ENCODE peak calls at places on chromosomes 7 and 10, in four cellular contexts. J, H, G and Y are unnamed samples.
A peak's percentile ranks its signal among the peaks of the same experiment; 100 is the strongest.

GRCh38 chr7:72405871-72406270 is 6.3 kb downstream of the CALN1 start:
- DNase-seq in J (no peak), H (no peak), G (no peak), Y (no peak)

GRCh38 chr7:37429435-37429791 is 19.3 kb downstream of the ELMO1 start:
- DNase-seq in J (no peak), H (no peak), G (no peak), Y (no peak)

GRCh38 chr10:85362401-85362800 is 1004.2 kb downstream of the GRID1 start:
- DNase-seq in J (no peak), H (no peak), G (no peak), Y (no peak)

GRCh38 chr7:98097042-98097645 is 9.5 kb upstream of the LMTK2 start:
- DNase-seq in J (no peak), H (no peak), G (no peak), Y (no peak)

GRCh38 chr7:157676456-157677255 is 339.9 kb downstream of the DNAJB6 start:
- DNase-seq in J (no peak), H (no peak), G (no peak), Y (no peak)

GRCh38 chr10:112082134-112082533 is 101.4 kb downstream of the GPAM start:
- DNase-seq in J (no peak), H (no peak), G (no peak), Y (no peak)

GRCh38 chr7:93156884-93157283 is 8.7 kb upstream of the SAMD9L start:
- DNase-seq in J (no peak), H (no peak), G (no peak), Y (no peak)

GRCh38 chr7:101163281-101164070 is 1.9 kb downstream of the VGF start:
- DNase-seq in J (no peak), H (peak; percentile 70), G (peak; percentile 78), Y (no peak)

GRCh38 chr7:108114117-108114841 is 15.9 kb downstream of the LAMB4 start:
- DNase-seq in J (no peak), H (peak; percentile 59), G (peak; percentile 68), Y (peak; percentile 31)

GRCh38 chr10:60135020-60135419 is 228.7 kb upstream of the CCDC6 start:
- DNase-seq in J (no peak), H (no peak), G (peak; percentile 80), Y (no peak)

GRCh38 chr10:34766811-34767516 is 48.1 kb downstream of the PARD3 start:
- DNase-seq in J (no peak), H (no peak), G (no peak), Y (no peak)

GRCh38 chr7:84841809-84842208 is 345.0 kb downstream of the SEMA3D start:
- DNase-seq in J (no peak), H (no peak), G (no peak), Y (no peak)

GRCh38 chr10:73892314-73893080 is 18.1 kb upstream of the CAMK2G start:
- DNase-seq in J (no peak), H (no peak), G (no peak), Y (no peak)

GRCh38 chr10:86113044-86113443 is 253.6 kb downstream of the GRID1 start:
- DNase-seq in J (no peak), H (no peak), G (no peak), Y (no peak)

GRCh38 chr7:143240323-143241168 is 18.7 kb downstream of the TAS2R40 start:
- DNase-seq in J (no peak), H (peak; percentile 70), G (peak; percentile 87), Y (peak; percentile 59)

GRCh38 chr10:33643042-33643441 is 308.6 kb upstream of the NRP1 start:
- DNase-seq in J (no peak), H (no peak), G (no peak), Y (no peak)

GRCh38 chr7:127150543-127150942 is 102.2 kb downstream of the GRM8 start:
- DNase-seq in J (no peak), H (no peak), G (no peak), Y (no peak)

GRCh38 chr7:101542527-101543241 is 86.4 kb downstream of the MYL10 start:
- DNase-seq in J (peak; percentile 2), H (peak; percentile 95), G (peak; percentile 81), Y (peak; percentile 53)

GRCh38 chr7:12670071-12670729 is 17.2 kb upstream of the ARL4A start:
- DNase-seq in J (no peak), H (no peak), G (no peak), Y (peak; percentile 95)
- TF ChIP-seq ETV6 in J (no peak), H (no peak), G (no peak), Y (no peak)

DNA sequence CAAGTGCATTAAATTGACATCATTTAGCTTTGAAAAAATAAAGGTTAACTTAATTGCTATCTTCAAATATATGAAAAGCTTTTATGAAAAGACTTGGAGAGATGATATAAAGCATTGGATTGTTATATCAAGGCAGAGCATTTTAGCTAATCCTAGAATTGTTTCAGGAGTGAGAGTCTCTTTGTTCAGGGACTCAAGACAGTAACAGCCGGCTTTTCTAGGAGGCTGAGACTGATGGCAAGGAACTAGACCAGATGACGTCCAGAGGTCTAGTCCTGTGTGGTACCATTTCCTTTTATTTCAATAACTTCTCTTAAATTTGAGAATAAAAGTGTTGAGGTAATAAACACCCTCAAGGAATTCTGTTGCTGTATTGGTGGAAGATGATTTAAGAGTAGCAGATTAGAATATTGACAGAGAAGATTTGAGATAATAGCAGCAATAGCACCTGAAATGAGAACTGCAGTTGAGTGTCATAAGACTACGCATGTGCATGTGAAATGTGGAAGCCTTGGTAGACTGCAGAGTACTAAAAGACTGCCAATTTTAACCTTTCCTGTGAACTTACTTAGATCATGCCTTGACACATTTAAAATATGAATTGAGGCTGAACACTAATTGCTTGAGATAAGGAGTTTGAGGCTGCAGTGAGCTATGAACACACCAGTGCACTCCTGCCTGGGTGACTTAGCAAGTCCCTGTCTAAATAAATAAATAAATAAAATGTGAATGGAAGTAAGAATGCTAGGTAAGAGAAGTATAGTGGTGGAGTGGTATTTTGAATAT is 79.6 kb downstream of the ZNRF2 start:
- DNase-seq in J (no peak), H (no peak), G (peak; percentile 59), Y (no peak)
- TF ChIP-seq ETV6 in J (no peak), H (no peak), G (no peak), Y (no peak)

GRCh38 chr7:79997345-79997744 is 137.3 kb upstream of the GNAI1 start:
- DNase-seq in J (no peak), H (no peak), G (no peak), Y (no peak)
- TF ChIP-seq ETV6 in J (no peak), H (no peak), G (no peak), Y (no peak)

GRCh38 chr10:12181065-12181775 is 14.5 kb downstream of the NUDT5 start:
- DNase-seq in J (peak; percentile 31), H (no peak), G (no peak), Y (no peak)
- TF ChIP-seq ETV6 in J (no peak), H (no peak), G (no peak), Y (no peak)

GRCh38 chr7:5296015-5296621 is 13.4 kb downstream of the SLC29A4 start:
- DNase-seq in J (no peak), H (peak; percentile 57), G (no peak), Y (no peak)
- TF ChIP-seq ETV6 in J (no peak), H (no peak), G (no peak), Y (no peak)

GRCh38 chr10:101562231-101562630 is 25.8 kb downstream of the POLL start:
- DNase-seq in J (no peak), H (no peak), G (no peak), Y (no peak)

GRCh38 chr10:101564490-101564991 is 23.5 kb downstream of the POLL start:
- DNase-seq in J (no peak), H (no peak), G (no peak), Y (no peak)

GRCh38 chr10:101561068-101561915 is 26.8 kb downstream of the POLL start:
- DNase-seq in J (no peak), H (no peak), G (no peak), Y (no peak)

GRCh38 chr10:101563497-101564040 is 24.5 kb downstream of the POLL start:
- DNase-seq in J (no peak), H (no peak), G (no peak), Y (no peak)

DNA sequence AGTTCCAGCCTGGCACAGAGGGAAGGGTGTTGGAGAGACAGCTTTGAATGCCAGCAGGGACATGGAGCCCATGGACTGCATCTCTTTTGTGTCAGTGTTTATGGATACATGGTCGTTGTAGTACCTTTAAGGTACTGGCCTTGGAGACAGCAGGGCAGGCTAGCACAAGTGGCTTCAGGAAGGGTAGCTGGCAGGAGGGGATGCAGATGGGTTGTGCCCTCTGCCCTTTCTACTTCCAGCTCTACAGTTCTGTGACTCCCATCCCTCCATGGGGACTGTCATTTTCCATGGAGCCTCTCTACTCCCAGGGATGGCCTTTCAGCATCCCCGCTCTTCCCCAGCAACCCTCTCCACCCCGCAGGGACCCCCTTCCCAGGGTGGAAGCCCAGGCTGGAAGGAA is 25.1 kb downstream of the POLL start:
- DNase-seq in J (no peak), H (no peak), G (no peak), Y (no peak)
- TF ChIP-seq ETV6 in J (no peak), H (no peak), G (no peak), Y (no peak)

DNA sequence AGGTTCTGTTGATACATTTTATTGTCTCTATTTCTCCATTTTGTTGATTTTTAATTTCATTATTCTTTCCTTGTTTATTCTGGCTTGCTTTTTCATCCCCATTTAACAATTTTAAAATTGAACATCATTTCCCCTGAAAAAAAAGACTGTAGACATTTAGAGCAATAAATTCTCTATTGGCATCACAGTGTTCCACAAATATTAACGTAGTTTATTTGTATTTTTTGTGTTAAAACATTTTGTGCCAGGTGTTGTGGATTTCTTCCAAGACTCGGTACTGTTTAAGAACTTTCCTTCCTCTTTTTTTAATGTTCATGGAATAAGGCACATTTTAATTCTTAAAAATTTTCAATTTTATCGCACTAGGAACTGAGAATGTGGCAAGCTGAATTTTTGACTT is 156.1 kb upstream of the NPY start:
- DNase-seq in J (no peak), H (no peak), G (no peak), Y (no peak)
- TF ChIP-seq ETV6 in J (no peak), H (no peak), G (no peak), Y (no peak)

GRCh38 chr7:45698527-45699309 is 124.5 kb downstream of the ADCY1 start:
- DNase-seq in J (no peak), H (peak; percentile 4), G (no peak), Y (no peak)
- TF ChIP-seq ETV6 in J (no peak), H (no peak), G (no peak), Y (no peak)

GRCh38 chr10:22742678-22743077 is 28.3 kb upstream of the PIP4K2A start:
- DNase-seq in J (peak; percentile 48), H (no peak), G (peak; percentile 28), Y (no peak)
- TF ChIP-seq ETV6 in J (no peak), H (no peak), G (no peak), Y (no peak)